ENCODE peak calls at places on chromosomes 1 and 21, in six cellular contexts. O is NCI-H774; B is adipocyte; I is SW480; C is GM13977; G is stimulated activated CD4-positive, alpha-beta T cell treated with anti-CD3 and anti-CD28 coated beads, Interleukin-12 subunit alpha, Interleukin-12 subunit beta, amount 100 ng/mL, for 4 hours. K is an unnamed sample.

GRCh38 chr1:55696891-55697290 is 481.7 kb upstream of the USP24 start:
- DNase-seq in O (no peak), B (no peak), I (no peak), C (no peak), G (no peak), K (no peak)

GRCh38 chr21:46208761-46209721 is 19.5 kb downstream of the LSS start:
- DNase-seq in O (no peak), B (no peak), I (no peak), C (no peak), G (no peak), K (no peak)

GRCh38 chr21:34984356-34984755 is 64.7 kb downstream of the RUNX1 start:
- DNase-seq in O (no peak), B (no peak), I (no peak), C (no peak), G (no peak), K (no peak)

GRCh38 chr1:87591492-87591891 is 262.8 kb downstream of the LMO4 start:
- DNase-seq in O (no peak), B (no peak), I (no peak), C (no peak), G (no peak), K (no peak)

GRCh38 chr1:234893359-234893724 is 235.3 kb downstream of the TOMM20 start:
- DNase-seq in O (no peak), B (no peak), I (no peak), C (no peak), G (no peak), K (no peak)

GRCh38 chr21:35643176-35643575 is 417.1 kb downstream of the SETD4 start:
- DNase-seq in O (no peak), B (peak), I (no peak), C (no peak), G (no peak), K (no peak)

GRCh38 chr1:26122988-26123973 is 11.7 kb downstream of the PDIK1L start:
- DNase-seq in O (no peak), B (peak), I (no peak), C (no peak), G (no peak), K (peak)

GRCh38 chr1:85372683-85373446 is 92.1 kb downstream of the DDAH1 start:
- DNase-seq in O (no peak), B (no peak), I (no peak), C (no peak), G (no peak), K (no peak)

GRCh38 chr21:43727571-43728466 is 8.9 kb downstream of the PDXK start:
- DNase-seq in O (no peak), B (peak), I (peak), C (no peak), G (no peak), K (peak)

GRCh38 chr1:63920154-63921117 is 146.6 kb downstream of the ROR1 start:
- DNase-seq in O (no peak), B (peak), I (peak), C (no peak), G (no peak), K (no peak)

GRCh38 chr1:232378266-232379041 is 251.5 kb downstream of the SIPA1L2 start:
- DNase-seq in O (no peak), B (no peak), I (no peak), C (no peak), G (no peak), K (no peak)

K was measured in activated CD8-positive, alpha-beta T cell treated with anti-CD3 and anti-CD28 coated beads for 36 hours.